ENCODE peak calls at places on chromosome 21, in nine cellular contexts. F is MV-4-11; M is T47D; R is activated CD8-positive, alpha-beta memory T cell treated with anti-CD3 and anti-CD28 coated beads for 1 hour; B is anterior cingulate cortex; Q is NT2/D1; H is GM23248; E is fibroblast of gingiva; V is stimulated activated CD4-positive, alpha-beta T cell treated with anti-CD3 and anti-CD28 coated beads, Interleukin-15, amount 100 ng/mL, for 24 hours. J is an unnamed sample.

GRCh38 chr21:28516996-28517592 is 475.6 kb downstream of the LTN1 start:
- DNase-seq in F (peak; percentile 44), M (peak; percentile 30), R (peak; percentile 30), B (peak; percentile 20), Q (peak; percentile 83), H (peak; percentile 10), E (no peak), V (peak; percentile 75), J (peak; percentile 71)

GRCh38 chr21:45811136-45811535 is 167.6 kb downstream of the PCBP3 start:
- DNase-seq in F (no peak), M (no peak), R (no peak), B (no peak), Q (no peak), H (no peak), E (no peak), V (no peak), J (no peak)

GRCh38 chr21:42925114-42925907 is at the start of gene ERVH48-1:
- DNase-seq in F (no peak), M (no peak), R (no peak), B (no peak), Q (no peak), H (no peak), E (no peak), V (no peak), J (no peak)

GRCh38 chr21:42674351-42674940 is 21.0 kb downstream of the PDE9A start:
- DNase-seq in F (no peak), M (no peak), R (no peak), B (no peak), Q (no peak), H (no peak), E (no peak), V (no peak), J (no peak)

GRCh38 chr21:38597436-38597835 is 99.2 kb upstream of the ERG start:
- DNase-seq in F (no peak), M (no peak), R (no peak), B (no peak), Q (no peak), H (peak; percentile 66), E (no peak), V (no peak), J (peak; percentile 41)

GRCh38 chr21:44520326-44521300 is 19.4 kb downstream of the KRTAP10-1 start:
- DNase-seq in F (no peak), M (peak; percentile 58), R (no peak), B (no peak), Q (no peak), H (no peak), E (no peak), V (no peak), J (no peak)

GRCh38 chr21:45719177-45719802 is 75.8 kb downstream of the PCBP3 start:
- DNase-seq in F (no peak), M (no peak), R (no peak), B (no peak), Q (no peak), H (no peak), E (no peak), V (no peak), J (no peak)

GRCh38 chr21:25961042-25961441 is 209.5 kb downstream of the APP start:
- DNase-seq in F (no peak), M (no peak), R (no peak), B (no peak), Q (peak; percentile 87), H (no peak), E (no peak), V (no peak), J (no peak)

GRCh38 chr21:32452641-32453040 is 40.1 kb downstream of the EVA1C start:
- DNase-seq in F (no peak), M (no peak), R (no peak), B (no peak), Q (no peak), H (no peak), E (no peak), V (no peak), J (no peak)

GRCh38 chr21:44985441-44986401 is 45.9 kb downstream of the SLX9 start:
- DNase-seq in F (no peak), M (no peak), R (no peak), B (no peak), Q (no peak), H (no peak), E (no peak), V (peak; percentile 3), J (no peak)